ENCODE peak calls at places on chromosome X, in six cellular contexts. One of them, this sample, is unnamed.

GRCh38 chrX:49040376-49040955 is 2.7 kb downstream of the TFE3 start:
- DNase-seq in GM23248: peak
- DNase-seq in K562: no peak
- DNase-seq in mammary epithelial cell: no peak
- DNase-seq in PC-3: peak
- DNase-seq in fibroblast of lung: peak
- DNase-seq in this sample: no peak

GRCh38 chrX:113390531-113390930 is 549.9 kb upstream of the AMOT start:
- DNase-seq in GM23248: no peak
- DNase-seq in K562: no peak
- DNase-seq in mammary epithelial cell: no peak
- DNase-seq in PC-3: peak
- DNase-seq in fibroblast of lung: no peak
- DNase-seq in this sample: no peak

GRCh38 chrX:68504237-68504636 is 5.4 kb downstream of the YIPF6 start:
- DNase-seq in GM23248: peak
- DNase-seq in K562: no peak
- DNase-seq in mammary epithelial cell: peak
- DNase-seq in PC-3: peak
- DNase-seq in fibroblast of lung: peak
- DNase-seq in this sample: no peak

GRCh38 chrX:50798782-50799181 is 15.2 kb downstream of the SHROOM4 start:
- DNase-seq in GM23248: no peak
- DNase-seq in K562: no peak
- DNase-seq in mammary epithelial cell: no peak
- DNase-seq in PC-3: no peak
- DNase-seq in fibroblast of lung: no peak
- DNase-seq in this sample: no peak

GRCh38 chrX:128106630-128107029 is 54.4 kb upstream of the ACTRT1 start:
- DNase-seq in GM23248: no peak
- DNase-seq in K562: no peak
- DNase-seq in mammary epithelial cell: no peak
- DNase-seq in PC-3: peak
- DNase-seq in fibroblast of lung: no peak
- DNase-seq in this sample: peak

GRCh38 chrX:54042609-54043010 is 1.7 kb downstream of the PHF8 start:
- DNase-seq in GM23248: peak
- DNase-seq in K562: peak
- DNase-seq in mammary epithelial cell: peak
- DNase-seq in PC-3: peak
- DNase-seq in fibroblast of lung: peak
- DNase-seq in this sample: no peak

GRCh38 chrX:49704692-49705404 is 9.1 kb upstream of the PAGE1 start:
- DNase-seq in GM23248: no peak
- DNase-seq in K562: no peak
- DNase-seq in mammary epithelial cell: no peak
- DNase-seq in PC-3: no peak
- DNase-seq in fibroblast of lung: no peak
- DNase-seq in this sample: no peak

GRCh38 chrX:2488621-2489285 is 12.0 kb downstream of the DHRSX start:
- DNase-seq in GM23248: no peak
- DNase-seq in K562: no peak
- DNase-seq in mammary epithelial cell: no peak
- DNase-seq in PC-3: no peak
- DNase-seq in fibroblast of lung: no peak
- DNase-seq in this sample: no peak

GRCh38 chrX:16479206-16479869 is 170.6 kb upstream of the S100G start:
- DNase-seq in GM23248: peak
- DNase-seq in K562: no peak
- DNase-seq in mammary epithelial cell: peak
- DNase-seq in PC-3: peak
- DNase-seq in fibroblast of lung: peak
- DNase-seq in this sample: no peak

GRCh38 chrX:20204354-20204753 is 62.4 kb downstream of the RPS6KA3 start:
- DNase-seq in GM23248: no peak
- DNase-seq in K562: no peak
- DNase-seq in mammary epithelial cell: no peak
- DNase-seq in PC-3: no peak
- DNase-seq in fibroblast of lung: no peak
- DNase-seq in this sample: no peak

GRCh38 chrX:86039625-86040568 is 7.5 kb downstream of the CHM start:
- DNase-seq in GM23248: no peak
- DNase-seq in K562: no peak
- DNase-seq in mammary epithelial cell: no peak
- DNase-seq in PC-3: no peak
- DNase-seq in fibroblast of lung: no peak
- DNase-seq in this sample: no peak

GRCh38 chrX:109709129-109709631 is 23.9 kb downstream of the ACSL4 start:
- DNase-seq in GM23248: peak
- DNase-seq in K562: no peak
- DNase-seq in mammary epithelial cell: peak
- DNase-seq in PC-3: peak
- DNase-seq in fibroblast of lung: peak
- DNase-seq in this sample: no peak

GRCh38 chrX:153770606-153771175 is 6.6 kb downstream of the PLXNB3 start:
- DNase-seq in GM23248: no peak
- DNase-seq in K562: no peak
- DNase-seq in mammary epithelial cell: no peak
- DNase-seq in PC-3: no peak
- DNase-seq in fibroblast of lung: no peak
- DNase-seq in this sample: no peak

GRCh38 chrX:73289039-73289438 is 74.4 kb upstream of the NAP1L2 start:
- DNase-seq in GM23248: peak
- DNase-seq in K562: no peak
- DNase-seq in mammary epithelial cell: no peak
- DNase-seq in PC-3: no peak
- DNase-seq in fibroblast of lung: no peak
- DNase-seq in this sample: no peak

GRCh38 chrX:136064661-136065043 is 79.4 kb downstream of the SLC9A6 start:
- DNase-seq in GM23248: no peak
- DNase-seq in K562: no peak
- DNase-seq in mammary epithelial cell: no peak
- DNase-seq in PC-3: no peak
- DNase-seq in fibroblast of lung: no peak
- DNase-seq in this sample: no peak

GRCh38 chrX:69603566-69604194 is 12.2 kb upstream of the EDA start:
- DNase-seq in GM23248: no peak
- DNase-seq in K562: no peak
- DNase-seq in mammary epithelial cell: no peak
- DNase-seq in PC-3: no peak
- DNase-seq in fibroblast of lung: peak
- DNase-seq in this sample: no peak

GRCh38 chrX:10415704-10416001 is 204.7 kb downstream of the MID1 start:
- DNase-seq in GM23248: peak
- DNase-seq in K562: no peak
- DNase-seq in mammary epithelial cell: no peak
- DNase-seq in PC-3: peak
- DNase-seq in fibroblast of lung: peak
- DNase-seq in this sample: no peak

GRCh38 chrX:18676050-18676449 is 4.1 kb upstream of the RS1 start:
- DNase-seq in GM23248: no peak
- DNase-seq in K562: no peak
- DNase-seq in mammary epithelial cell: no peak
- DNase-seq in PC-3: no peak
- DNase-seq in fibroblast of lung: no peak
- DNase-seq in this sample: no peak

GRCh38 chrX:53065066-53065465 is 16.5 kb downstream of the GPR173 start:
- DNase-seq in GM23248: no peak
- DNase-seq in K562: no peak
- DNase-seq in mammary epithelial cell: peak
- DNase-seq in PC-3: no peak
- DNase-seq in fibroblast of lung: no peak
- DNase-seq in this sample: no peak

GRCh38 chrX:126719208-126719607 is 100.3 kb upstream of the PRR32 start:
- DNase-seq in GM23248: no peak
- DNase-seq in K562: no peak
- DNase-seq in mammary epithelial cell: no peak
- DNase-seq in PC-3: no peak
- DNase-seq in fibroblast of lung: no peak
- DNase-seq in this sample: no peak

GRCh38 chrX:94600077-94600476 is 926.1 kb downstream of the FAM133A start:
- DNase-seq in GM23248: no peak
- DNase-seq in K562: no peak
- DNase-seq in mammary epithelial cell: no peak
- DNase-seq in PC-3: no peak
- DNase-seq in fibroblast of lung: no peak
- DNase-seq in this sample: no peak

GRCh38 chrX:74259879-74260491 is 44.0 kb upstream of the ZCCHC13 start:
- DNase-seq in GM23248: no peak
- DNase-seq in K562: no peak
- DNase-seq in mammary epithelial cell: no peak
- DNase-seq in PC-3: no peak
- DNase-seq in fibroblast of lung: no peak
- DNase-seq in this sample: no peak

GRCh38 chrX:146854281-146854680 is 39.7 kb upstream of the CXorf51A start:
- DNase-seq in GM23248: no peak
- DNase-seq in K562: no peak
- DNase-seq in mammary epithelial cell: no peak
- DNase-seq in PC-3: no peak
- DNase-seq in fibroblast of lung: no peak
- DNase-seq in this sample: no peak

GRCh38 chrX:103417370-103417769 is 41.0 kb downstream of the BEX3 start:
- DNase-seq in GM23248: no peak
- DNase-seq in K562: no peak
- DNase-seq in mammary epithelial cell: no peak
- DNase-seq in PC-3: no peak
- DNase-seq in fibroblast of lung: no peak
- DNase-seq in this sample: no peak

GRCh38 chrX:150363561-150364346 is 637 bp downstream of the MAMLD1 start:
- DNase-seq in GM23248: peak
- DNase-seq in K562: no peak
- DNase-seq in mammary epithelial cell: peak
- DNase-seq in PC-3: peak
- DNase-seq in fibroblast of lung: peak
- DNase-seq in this sample: no peak

GRCh38 chrX:137565921-137566745 is at the start of gene ZIC3:
- DNase-seq in GM23248: peak
- DNase-seq in K562: no peak
- DNase-seq in mammary epithelial cell: no peak
- DNase-seq in PC-3: peak
- DNase-seq in fibroblast of lung: peak
- DNase-seq in this sample: no peak

GRCh38 chrX:141669689-141670088 is 28.9 kb downstream of the SPANXD start:
- DNase-seq in GM23248: no peak
- DNase-seq in K562: no peak
- DNase-seq in mammary epithelial cell: no peak
- DNase-seq in PC-3: no peak
- DNase-seq in fibroblast of lung: peak
- DNase-seq in this sample: no peak

GRCh38 chrX:9340619-9341304 is 124.1 kb upstream of the TBL1X start:
- DNase-seq in GM23248: peak
- DNase-seq in K562: no peak
- DNase-seq in mammary epithelial cell: no peak
- DNase-seq in PC-3: peak
- DNase-seq in fibroblast of lung: peak
- DNase-seq in this sample: peak
- H3K9ac ChIP-seq in GM23248: peak
- H3K9ac ChIP-seq in K562: no peak
- H3K9ac ChIP-seq in mammary epithelial cell: no peak
- H3K9ac ChIP-seq in PC-3: peak
- H3K9ac ChIP-seq in fibroblast of lung: no peak
- H3K9ac ChIP-seq in this sample: peak

GRCh38 chrX:124737771-124738170 is 391.4 kb downstream of the SH2D1A start:
- DNase-seq in GM23248: no peak
- DNase-seq in K562: no peak
- DNase-seq in mammary epithelial cell: no peak
- DNase-seq in PC-3: no peak
- DNase-seq in fibroblast of lung: no peak
- DNase-seq in this sample: no peak

DNA sequence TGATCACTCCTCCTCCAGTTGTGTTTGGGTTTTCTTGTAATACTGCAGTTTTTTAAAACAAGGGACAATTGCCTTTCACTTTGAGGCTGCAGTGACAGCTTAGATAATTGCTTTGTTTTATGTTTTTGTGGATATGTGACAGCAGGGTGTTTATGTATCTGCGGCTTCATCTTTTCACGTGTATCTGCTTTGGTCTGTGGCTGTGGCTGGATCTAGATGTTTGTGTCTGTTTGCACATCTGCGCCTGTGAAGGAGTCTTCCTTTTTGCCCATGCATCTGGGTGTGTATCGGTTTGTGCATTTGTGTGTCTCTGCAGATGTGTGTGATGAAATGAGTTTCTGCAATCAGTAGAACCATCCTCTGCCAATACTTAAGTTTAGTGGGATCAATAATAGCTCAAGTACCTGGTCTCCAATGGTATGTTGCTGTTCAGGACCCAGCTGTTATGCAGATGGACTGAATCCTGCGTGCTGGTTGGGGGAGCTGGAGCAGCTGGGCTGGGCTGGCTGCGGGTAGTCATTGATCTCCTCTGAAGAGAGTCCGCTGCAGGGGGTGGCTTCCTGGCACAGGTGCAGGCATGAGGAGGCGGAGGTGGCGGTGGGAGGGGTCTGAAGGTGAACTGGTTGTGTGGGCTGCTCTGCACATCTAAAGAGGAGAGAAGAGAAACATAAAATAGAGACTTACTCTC is 390.3 kb downstream of the SH2D1A start:
- DNase-seq in GM23248: no peak
- DNase-seq in K562: no peak
- DNase-seq in mammary epithelial cell: no peak
- DNase-seq in PC-3: no peak
- DNase-seq in fibroblast of lung: no peak
- DNase-seq in this sample: no peak
- TF ChIP-seq EZH2 in GM23248: no peak
- TF ChIP-seq EZH2 in K562: no peak
- TF ChIP-seq EZH2 in mammary epithelial cell: no peak
- TF ChIP-seq EZH2 in PC-3: no peak
- TF ChIP-seq EZH2 in fibroblast of lung: no peak
- TF ChIP-seq EZH2 in this sample: no peak

DNA sequence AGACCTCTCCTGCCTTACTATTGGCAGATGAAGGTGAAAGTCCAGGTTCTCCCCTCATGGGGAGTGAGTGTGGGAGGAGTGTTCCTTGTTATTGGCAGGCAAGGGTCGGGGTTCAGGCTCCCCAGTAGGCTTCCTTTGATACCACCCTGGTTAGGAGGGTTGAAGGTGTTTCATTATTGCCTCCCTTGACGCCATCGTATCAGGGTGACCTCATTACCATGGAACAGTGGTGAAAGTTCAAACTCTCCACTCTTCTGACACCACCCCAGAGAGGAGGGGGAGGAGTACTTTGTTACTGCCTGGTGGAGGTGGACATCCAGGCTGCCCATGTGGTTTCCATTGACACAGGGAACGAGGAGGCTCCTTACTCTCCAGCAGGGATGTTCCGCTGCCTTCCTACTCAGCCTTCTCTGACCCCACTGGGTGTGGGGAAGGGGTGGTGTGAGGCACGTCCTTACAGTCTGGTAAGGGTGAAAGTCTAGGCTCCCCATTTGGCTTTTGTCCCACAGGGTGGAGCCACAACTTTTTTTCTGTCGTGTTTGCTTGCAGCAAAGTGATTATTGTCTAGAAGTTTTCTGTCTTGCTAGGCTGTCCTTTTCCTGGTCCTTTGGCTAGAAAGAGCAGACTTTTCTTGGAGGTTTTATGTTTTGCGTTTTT is 37.2 kb upstream of the USP9X start:
- DNase-seq in GM23248: no peak
- DNase-seq in K562: peak
- DNase-seq in mammary epithelial cell: no peak
- DNase-seq in PC-3: no peak
- DNase-seq in fibroblast of lung: no peak
- DNase-seq in this sample: no peak
- H3K9ac ChIP-seq in GM23248: no peak
- H3K9ac ChIP-seq in K562: peak
- H3K9ac ChIP-seq in mammary epithelial cell: no peak
- H3K9ac ChIP-seq in PC-3: no peak
- H3K9ac ChIP-seq in fibroblast of lung: no peak
- H3K9ac ChIP-seq in this sample: no peak

GRCh38 chrX:24988314-24988713 is 27.5 kb downstream of the ARX start:
- DNase-seq in GM23248: no peak
- DNase-seq in K562: no peak
- DNase-seq in mammary epithelial cell: no peak
- DNase-seq in PC-3: no peak
- DNase-seq in fibroblast of lung: no peak
- DNase-seq in this sample: no peak
- TF ChIP-seq EZH2 in GM23248: no peak
- TF ChIP-seq EZH2 in K562: no peak
- TF ChIP-seq EZH2 in mammary epithelial cell: no peak
- TF ChIP-seq EZH2 in PC-3: no peak
- TF ChIP-seq EZH2 in fibroblast of lung: no peak
- TF ChIP-seq EZH2 in this sample: no peak